ENCODE peak calls at places on chromosomes 2 and 18, in ten cellular contexts. One of them, this sample, is unnamed.
A peak's percentile ranks its signal among the peaks of the same experiment; 100 is the strongest.

GRCh38 chr18:32847719-32848118 is 74.9 kb upstream of the KLHL14 start:
- DNase-seq in fibroblast of mammary gland: no peak
- DNase-seq in cardiac muscle cell: no peak
- DNase-seq in Calu3: no peak
- DNase-seq in foreskin fibroblast: no peak
- DNase-seq in fibroblast of the aortic adventitia: no peak
- DNase-seq in HL-60: no peak
- DNase-seq in GM20000: no peak
- DNase-seq in BJ: no peak
- DNase-seq in tibial nerve: no peak
- DNase-seq in this sample: no peak

GRCh38 chr2:173196080-173196479 is 120.4 kb downstream of the MAP3K20 start:
- DNase-seq in fibroblast of the aortic adventitia: no peak
- DNase-seq in tibial nerve: no peak
- DNase-seq in foreskin fibroblast: no peak
- DNase-seq in Calu3: no peak
- DNase-seq in fibroblast of mammary gland: no peak
- DNase-seq in HL-60: no peak
- DNase-seq in cardiac muscle cell: no peak
- DNase-seq in BJ: no peak
- DNase-seq in GM20000: no peak
- DNase-seq in this sample: no peak

GRCh38 chr18:53698907-53699306 is 525.6 kb downstream of the MBD2 start:
- DNase-seq in cardiac muscle cell: peak; percentile 61
- DNase-seq in fibroblast of mammary gland: peak; percentile 43
- DNase-seq in fibroblast of the aortic adventitia: peak; percentile 63
- DNase-seq in GM20000: peak; percentile 23
- DNase-seq in Calu3: peak; percentile 30
- DNase-seq in foreskin fibroblast: peak; percentile 63
- DNase-seq in HL-60: no peak
- DNase-seq in BJ: no peak
- DNase-seq in tibial nerve: no peak
- DNase-seq in this sample: peak; percentile 17

GRCh38 chr18:13614701-13615288 is 111.6 kb downstream of the FAM210A start:
- DNase-seq in GM20000: peak; percentile 35
- DNase-seq in foreskin fibroblast: no peak
- DNase-seq in BJ: no peak
- DNase-seq in fibroblast of the aortic adventitia: no peak
- DNase-seq in cardiac muscle cell: no peak
- DNase-seq in HL-60: no peak
- DNase-seq in fibroblast of mammary gland: no peak
- DNase-seq in tibial nerve: no peak
- DNase-seq in Calu3: no peak
- DNase-seq in this sample: no peak

GRCh38 chr2:131105950-131106801 is 1.0 kb downstream of the PLEKHB2 start:
- DNase-seq in fibroblast of mammary gland: peak; percentile 74
- DNase-seq in foreskin fibroblast: peak; percentile 78
- DNase-seq in BJ: no peak
- DNase-seq in Calu3: peak; percentile 35
- DNase-seq in HL-60: no peak
- DNase-seq in fibroblast of the aortic adventitia: peak; percentile 44
- DNase-seq in GM20000: peak; percentile 56
- DNase-seq in cardiac muscle cell: peak; percentile 38
- DNase-seq in tibial nerve: no peak
- DNase-seq in this sample: no peak

GRCh38 chr2:240387669-240388358 is 47.6 kb upstream of the GPC1 start:
- DNase-seq in fibroblast of mammary gland: peak; percentile 98
- DNase-seq in tibial nerve: peak; percentile 35
- DNase-seq in GM20000: no peak
- DNase-seq in foreskin fibroblast: peak; percentile 96
- DNase-seq in Calu3: peak; percentile 42
- DNase-seq in HL-60: no peak
- DNase-seq in BJ: peak; percentile 71
- DNase-seq in fibroblast of the aortic adventitia: peak; percentile 92
- DNase-seq in cardiac muscle cell: peak; percentile 96
- DNase-seq in this sample: no peak

GRCh38 chr2:235543126-235543750 is 49.4 kb downstream of the AGAP1 start:
- DNase-seq in cardiac muscle cell: no peak
- DNase-seq in fibroblast of mammary gland: peak; percentile 39
- DNase-seq in HL-60: no peak
- DNase-seq in Calu3: peak; percentile 42
- DNase-seq in tibial nerve: no peak
- DNase-seq in fibroblast of the aortic adventitia: no peak
- DNase-seq in BJ: no peak
- DNase-seq in GM20000: no peak
- DNase-seq in foreskin fibroblast: no peak
- DNase-seq in this sample: no peak

GRCh38 chr2:237391140-237391539 is 22.8 kb downstream of the COL6A3 start:
- DNase-seq in HL-60: no peak
- DNase-seq in fibroblast of mammary gland: no peak
- DNase-seq in Calu3: no peak
- DNase-seq in foreskin fibroblast: no peak
- DNase-seq in BJ: no peak
- DNase-seq in fibroblast of the aortic adventitia: no peak
- DNase-seq in GM20000: no peak
- DNase-seq in cardiac muscle cell: no peak
- DNase-seq in tibial nerve: no peak
- DNase-seq in this sample: no peak

GRCh38 chr2:191931332-191931731 is 84.4 kb upstream of the CAVIN2 start:
- DNase-seq in Calu3: no peak
- DNase-seq in BJ: no peak
- DNase-seq in fibroblast of the aortic adventitia: no peak
- DNase-seq in fibroblast of mammary gland: no peak
- DNase-seq in cardiac muscle cell: no peak
- DNase-seq in GM20000: no peak
- DNase-seq in foreskin fibroblast: no peak
- DNase-seq in HL-60: no peak
- DNase-seq in tibial nerve: no peak
- DNase-seq in this sample: no peak

GRCh38 chr2:10890706-10891270 is 20.9 kb upstream of the KCNF1 start:
- DNase-seq in fibroblast of mammary gland: no peak
- DNase-seq in fibroblast of the aortic adventitia: no peak
- DNase-seq in foreskin fibroblast: no peak
- DNase-seq in GM20000: no peak
- DNase-seq in tibial nerve: no peak
- DNase-seq in BJ: no peak
- DNase-seq in cardiac muscle cell: no peak
- DNase-seq in HL-60: no peak
- DNase-seq in Calu3: no peak
- DNase-seq in this sample: no peak

GRCh38 chr18:40437517-40437916 is 1517.5 kb upstream of the PIK3C3 start:
- DNase-seq in fibroblast of mammary gland: no peak
- DNase-seq in foreskin fibroblast: no peak
- DNase-seq in BJ: no peak
- DNase-seq in fibroblast of the aortic adventitia: no peak
- DNase-seq in HL-60: no peak
- DNase-seq in Calu3: no peak
- DNase-seq in cardiac muscle cell: peak; percentile 10
- DNase-seq in tibial nerve: no peak
- DNase-seq in GM20000: no peak
- DNase-seq in this sample: no peak
- TF ChIP-seq CTCF in fibroblast of mammary gland: no peak
- TF ChIP-seq CTCF in foreskin fibroblast: no peak
- TF ChIP-seq CTCF in BJ: no peak
- TF ChIP-seq CTCF in fibroblast of the aortic adventitia: no peak
- TF ChIP-seq CTCF in HL-60: no peak
- TF ChIP-seq CTCF in Calu3: no peak
- TF ChIP-seq CTCF in cardiac muscle cell: no peak
- TF ChIP-seq CTCF in tibial nerve: no peak
- TF ChIP-seq CTCF in GM20000: no peak
- TF ChIP-seq CTCF in this sample: no peak

GRCh38 chr18:50581517-50581916 is 21.6 kb downstream of the MAPK4 start:
- DNase-seq in BJ: no peak
- DNase-seq in GM20000: no peak
- DNase-seq in fibroblast of the aortic adventitia: no peak
- DNase-seq in fibroblast of mammary gland: no peak
- DNase-seq in HL-60: no peak
- DNase-seq in foreskin fibroblast: no peak
- DNase-seq in cardiac muscle cell: no peak
- DNase-seq in Calu3: no peak
- DNase-seq in tibial nerve: no peak
- DNase-seq in this sample: no peak

GRCh38 chr18:50582500-50582899 is 22.6 kb downstream of the MAPK4 start:
- DNase-seq in foreskin fibroblast: no peak
- DNase-seq in fibroblast of mammary gland: no peak
- DNase-seq in Calu3: no peak
- DNase-seq in HL-60: no peak
- DNase-seq in BJ: no peak
- DNase-seq in tibial nerve: no peak
- DNase-seq in fibroblast of the aortic adventitia: no peak
- DNase-seq in GM20000: no peak
- DNase-seq in cardiac muscle cell: no peak
- DNase-seq in this sample: no peak

GRCh38 chr18:50590625-50591024 is 30.7 kb downstream of the MAPK4 start:
- DNase-seq in cardiac muscle cell: no peak
- DNase-seq in fibroblast of mammary gland: no peak
- DNase-seq in GM20000: no peak
- DNase-seq in foreskin fibroblast: no peak
- DNase-seq in tibial nerve: no peak
- DNase-seq in HL-60: no peak
- DNase-seq in Calu3: no peak
- DNase-seq in fibroblast of the aortic adventitia: no peak
- DNase-seq in BJ: no peak
- DNase-seq in this sample: no peak

GRCh38 chr18:50586710-50587109 is 26.8 kb downstream of the MAPK4 start:
- DNase-seq in BJ: no peak
- DNase-seq in GM20000: no peak
- DNase-seq in foreskin fibroblast: no peak
- DNase-seq in fibroblast of the aortic adventitia: no peak
- DNase-seq in cardiac muscle cell: peak; percentile 7
- DNase-seq in Calu3: no peak
- DNase-seq in fibroblast of mammary gland: no peak
- DNase-seq in tibial nerve: no peak
- DNase-seq in HL-60: no peak
- DNase-seq in this sample: no peak
- TF ChIP-seq CTCF in BJ: peak; percentile 7
- TF ChIP-seq CTCF in GM20000: no peak
- TF ChIP-seq CTCF in foreskin fibroblast: no peak
- TF ChIP-seq CTCF in fibroblast of the aortic adventitia: peak; percentile 2
- TF ChIP-seq CTCF in cardiac muscle cell: peak; percentile 40
- TF ChIP-seq CTCF in Calu3: no peak
- TF ChIP-seq CTCF in fibroblast of mammary gland: peak; percentile 30
- TF ChIP-seq CTCF in tibial nerve: no peak
- TF ChIP-seq CTCF in HL-60: peak; percentile 9
- TF ChIP-seq CTCF in this sample: peak; percentile 5

GRCh38 chr2:72603481-72603880 is 222.4 kb downstream of the EXOC6B start:
- DNase-seq in cardiac muscle cell: peak; percentile 10
- DNase-seq in foreskin fibroblast: no peak
- DNase-seq in tibial nerve: no peak
- DNase-seq in BJ: no peak
- DNase-seq in GM20000: no peak
- DNase-seq in fibroblast of mammary gland: no peak
- DNase-seq in fibroblast of the aortic adventitia: peak; percentile 16
- DNase-seq in HL-60: no peak
- DNase-seq in Calu3: no peak
- DNase-seq in this sample: no peak

GRCh38 chr2:72602095-72602494 is 223.7 kb downstream of the EXOC6B start:
- DNase-seq in cardiac muscle cell: no peak
- DNase-seq in GM20000: no peak
- DNase-seq in BJ: no peak
- DNase-seq in tibial nerve: no peak
- DNase-seq in foreskin fibroblast: no peak
- DNase-seq in fibroblast of mammary gland: no peak
- DNase-seq in fibroblast of the aortic adventitia: no peak
- DNase-seq in HL-60: no peak
- DNase-seq in Calu3: no peak
- DNase-seq in this sample: no peak

GRCh38 chr2:72602711-72603110 is 223.1 kb downstream of the EXOC6B start:
- DNase-seq in Calu3: no peak
- DNase-seq in GM20000: no peak
- DNase-seq in tibial nerve: no peak
- DNase-seq in fibroblast of mammary gland: no peak
- DNase-seq in foreskin fibroblast: no peak
- DNase-seq in HL-60: no peak
- DNase-seq in BJ: no peak
- DNase-seq in fibroblast of the aortic adventitia: no peak
- DNase-seq in cardiac muscle cell: no peak
- DNase-seq in this sample: no peak

GRCh38 chr2:72607189-72607588 is 218.6 kb downstream of the EXOC6B start:
- DNase-seq in GM20000: no peak
- DNase-seq in tibial nerve: no peak
- DNase-seq in HL-60: no peak
- DNase-seq in foreskin fibroblast: no peak
- DNase-seq in cardiac muscle cell: no peak
- DNase-seq in fibroblast of the aortic adventitia: no peak
- DNase-seq in fibroblast of mammary gland: no peak
- DNase-seq in Calu3: no peak
- DNase-seq in BJ: no peak
- DNase-seq in this sample: no peak

DNA sequence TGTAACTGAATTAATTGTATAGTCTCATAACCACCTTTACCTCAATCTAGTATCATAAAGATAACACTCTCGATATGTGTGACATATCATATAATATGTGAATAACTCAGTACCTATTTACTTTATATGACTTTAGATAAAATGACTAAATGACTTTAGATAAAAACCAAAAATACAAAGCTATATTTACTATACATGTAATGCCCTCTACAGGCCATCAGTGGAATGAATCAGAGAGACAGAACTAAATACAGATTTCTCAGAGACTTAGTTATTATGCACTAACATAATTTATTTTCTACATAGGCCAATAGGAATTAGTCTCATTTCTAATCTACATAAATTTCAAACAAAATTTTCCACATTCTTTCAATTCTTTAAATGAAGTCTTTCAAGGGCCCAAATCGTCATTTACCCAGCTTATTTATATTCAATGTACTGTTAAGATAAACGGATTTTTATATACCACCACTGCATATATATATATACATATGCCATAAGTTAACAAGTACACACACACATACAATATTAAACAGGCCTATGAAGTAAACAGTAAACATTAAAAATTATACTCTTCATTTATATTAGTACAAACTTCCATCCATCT is 219.9 kb downstream of the EXOC6B start:
- DNase-seq in fibroblast of mammary gland: peak; percentile 29
- DNase-seq in HL-60: no peak
- DNase-seq in fibroblast of the aortic adventitia: peak; percentile 56
- DNase-seq in Calu3: no peak
- DNase-seq in tibial nerve: no peak
- DNase-seq in GM20000: peak; percentile 18
- DNase-seq in BJ: no peak
- DNase-seq in foreskin fibroblast: peak; percentile 52
- DNase-seq in cardiac muscle cell: peak; percentile 40
- DNase-seq in this sample: peak; percentile 12
- TF ChIP-seq CTCF in fibroblast of mammary gland: peak; percentile 80
- TF ChIP-seq CTCF in HL-60: peak; percentile 72
- TF ChIP-seq CTCF in fibroblast of the aortic adventitia: peak; percentile 75
- TF ChIP-seq CTCF in Calu3: peak; percentile 40
- TF ChIP-seq CTCF in tibial nerve: no peak
- TF ChIP-seq CTCF in GM20000: peak; percentile 45
- TF ChIP-seq CTCF in BJ: peak; percentile 68
- TF ChIP-seq CTCF in foreskin fibroblast: peak; percentile 62
- TF ChIP-seq CTCF in cardiac muscle cell: peak; percentile 71
- TF ChIP-seq CTCF in this sample: peak; percentile 62

DNA sequence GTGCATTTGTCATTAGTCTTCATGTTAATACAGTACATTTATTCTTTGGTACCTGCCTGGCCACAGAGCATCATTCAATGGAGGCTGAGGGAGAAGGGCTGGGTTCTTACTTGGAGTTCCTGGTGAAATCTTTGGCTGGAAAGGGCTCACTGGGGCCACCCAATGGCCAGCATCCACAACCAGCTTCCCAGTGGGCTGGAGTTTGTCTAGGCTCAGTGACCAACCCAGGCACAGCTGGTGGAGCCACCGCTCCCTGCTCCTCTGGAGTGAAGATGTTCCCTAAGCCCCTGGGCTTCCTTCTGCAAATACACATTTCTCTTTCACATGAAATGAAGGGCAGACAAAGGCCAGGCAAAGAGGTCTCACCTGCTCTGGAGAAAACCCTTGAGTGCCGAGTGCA is 34.4 kb downstream of the EHD3 start:
- DNase-seq in Calu3: no peak
- DNase-seq in GM20000: no peak
- DNase-seq in fibroblast of mammary gland: no peak
- DNase-seq in cardiac muscle cell: no peak
- DNase-seq in BJ: no peak
- DNase-seq in foreskin fibroblast: peak; percentile 39
- DNase-seq in tibial nerve: no peak
- DNase-seq in fibroblast of the aortic adventitia: no peak
- DNase-seq in HL-60: no peak
- DNase-seq in this sample: no peak
- TF ChIP-seq CTCF in Calu3: no peak
- TF ChIP-seq CTCF in GM20000: no peak
- TF ChIP-seq CTCF in fibroblast of mammary gland: no peak
- TF ChIP-seq CTCF in cardiac muscle cell: no peak
- TF ChIP-seq CTCF in BJ: no peak
- TF ChIP-seq CTCF in foreskin fibroblast: no peak
- TF ChIP-seq CTCF in tibial nerve: no peak
- TF ChIP-seq CTCF in fibroblast of the aortic adventitia: no peak
- TF ChIP-seq CTCF in HL-60: no peak
- TF ChIP-seq CTCF in this sample: no peak

This sample was measured in D721Med.